ENCODE peak calls at places on chromosome 17, in eight cellular contexts. X, T, B, O, N, P, I and D are unnamed samples.

GRCh38 chr17:31413871-31414589 is 22.6 kb downstream of the RAB11FIP4 start:
- DNase-seq in T (peak; percentile 47), I (peak; percentile 73), O (peak; percentile 0), B (no peak), N (no peak), P (no peak), X (no peak), D (no peak)

GRCh38 chr17:40417609-40418427 is at the start of gene TOP2A:
- DNase-seq in T (peak; percentile 99), B (peak; percentile 100), X (peak; percentile 89), I (peak; percentile 100), P (peak; percentile 95), N (peak; percentile 100), O (peak; percentile 90), D (peak; percentile 99)

GRCh38 chr17:80393961-80394360 is 21.0 kb upstream of the ENDOV start:
- DNase-seq in B (no peak), O (no peak), X (no peak), N (no peak), P (no peak), I (no peak), T (no peak), D (no peak)

GRCh38 chr17:37741334-37742113 is 3.3 kb downstream of the HNF1B start:
- DNase-seq in I (no peak), X (no peak), N (no peak), O (no peak), P (no peak), B (no peak), T (no peak), D (no peak)

GRCh38 chr17:36657763-36658490 is 56.5 kb downstream of the MRM1 start:
- DNase-seq in N (peak; percentile 50), X (no peak), B (peak; percentile 39), O (peak; percentile 57), P (peak; percentile 26), T (peak; percentile 44), I (peak; percentile 8), D (no peak)

GRCh38 chr17:27493088-27493487 is 36.8 kb downstream of the KSR1 start:
- DNase-seq in T (no peak), N (no peak), P (no peak), B (no peak), X (no peak), O (no peak), I (peak; percentile 50), D (no peak)

GRCh38 chr17:1643293-1643998 is 2.1 kb downstream of the SCARF1 start:
- DNase-seq in N (peak; percentile 70), O (peak; percentile 93), I (no peak), B (peak; percentile 74), T (peak; percentile 92), P (peak; percentile 41), X (peak; percentile 49), D (no peak)

GRCh38 chr17:62898239-62898864 is 67.7 kb upstream of the TANC2 start:
- DNase-seq in N (no peak), X (no peak), I (peak; percentile 43), P (no peak), T (peak; percentile 35), O (no peak), B (no peak), D (peak; percentile 51)

GRCh38 chr17:78785663-78786057 is 3.6 kb upstream of the CYTH1 start:
- DNase-seq in T (no peak), B (no peak), I (no peak), X (no peak), O (no peak), N (no peak), P (no peak), D (no peak)

GRCh38 chr17:43975898-43976297 is 22.2 kb upstream of the PYY start:
- DNase-seq in T (no peak), P (no peak), I (no peak), X (no peak), N (no peak), O (no peak), B (no peak), D (no peak)

GRCh38 chr17:10724546-10725195 is 5.2 kb downstream of the TMEM220 start:
- DNase-seq in X (no peak), P (no peak), O (no peak), I (no peak), N (no peak), T (peak; percentile 63), B (no peak), D (no peak)

DNA sequence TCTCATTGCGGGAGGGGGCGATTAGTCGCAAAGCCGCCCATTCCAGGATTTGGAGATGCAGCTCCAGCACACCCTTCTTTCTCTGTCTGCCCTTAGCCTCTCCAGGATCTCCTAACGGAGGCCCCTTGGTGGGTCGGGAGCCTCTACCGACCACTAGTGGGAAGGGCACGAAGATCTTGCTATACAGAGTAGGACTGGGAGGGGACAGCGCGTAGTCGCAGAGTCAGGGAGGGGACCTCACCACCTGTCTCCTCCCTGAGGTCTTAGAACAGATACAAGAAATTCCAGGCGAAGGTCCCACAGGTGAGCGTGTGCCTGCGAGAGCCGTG is 569 bp upstream of the SMTNL2 start:
- DNase-seq in O (no peak), T (peak; percentile 86), P (peak; percentile 59), I (no peak), N (peak; percentile 83), X (no peak), B (no peak), D (peak; percentile 81)
- TF ChIP-seq CTCF in O (no peak), T (peak; percentile 53), P (no peak), I (peak; percentile 45), N (peak; percentile 49), X (peak; percentile 49), B (no peak), D (peak; percentile 51)

GRCh38 chr17:64180674-64181073 is 50.7 kb upstream of the ERN1 start:
- DNase-seq in X (peak; percentile 45), N (no peak), P (no peak), I (peak; percentile 70), B (no peak), O (no peak), T (no peak), D (no peak)

GRCh38 chr17:64183815-64184397 is 54.0 kb upstream of the ERN1 start:
- DNase-seq in O (no peak), N (no peak), I (peak; percentile 61), T (no peak), P (no peak), B (no peak), X (no peak), D (no peak)

GRCh38 chr17:64180089-64180488 is 50.1 kb upstream of the ERN1 start:
- DNase-seq in O (no peak), T (no peak), N (no peak), I (peak; percentile 88), B (no peak), P (no peak), X (no peak), D (no peak)

GRCh38 chr17:64185101-64185500 is 55.2 kb upstream of the ERN1 start:
- DNase-seq in I (no peak), O (no peak), P (no peak), T (no peak), X (no peak), N (no peak), B (no peak), D (no peak)

DNA sequence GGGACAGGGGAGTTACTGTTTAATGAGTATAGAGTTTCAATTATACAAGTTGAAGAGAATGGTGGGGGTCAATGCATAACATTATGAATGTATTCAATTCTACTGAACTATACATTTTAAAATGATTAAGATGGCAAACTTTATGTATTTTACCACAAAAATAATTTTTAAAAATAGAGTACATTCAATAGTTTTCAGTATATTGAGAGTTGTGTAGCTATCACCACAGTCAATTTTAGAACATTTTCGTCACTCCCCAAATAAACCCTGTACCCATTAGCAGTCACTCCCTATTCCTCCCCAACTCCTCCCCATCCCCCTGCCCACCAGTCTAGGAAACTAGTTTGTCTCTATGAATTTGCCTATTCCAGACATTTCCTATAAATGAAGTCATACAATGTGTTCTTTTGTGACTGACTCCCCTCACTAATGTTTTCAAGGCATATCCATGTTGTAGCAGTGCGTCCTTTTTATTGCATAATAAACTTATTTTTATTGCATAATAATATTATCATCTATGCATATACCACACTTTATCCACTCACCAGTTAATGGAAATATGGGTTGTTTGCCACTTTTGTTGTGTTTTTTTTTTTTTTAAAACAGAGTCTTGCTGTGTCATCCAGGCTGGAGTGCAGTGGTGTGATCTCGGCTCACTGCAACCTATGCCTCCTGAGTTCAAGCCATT is 52.5 kb upstream of the ERN1 start:
- DNase-seq in P (no peak), B (no peak), I (no peak), X (no peak), T (no peak), O (no peak), N (no peak), D (no peak)
- TF ChIP-seq CTCF in P (no peak), B (no peak), I (no peak), X (no peak), T (no peak), O (no peak), N (no peak), D (no peak)

GRCh38 chr17:7589891-7590611 is at the start of gene SOX15:
- DNase-seq in N (no peak), X (no peak), B (no peak), P (no peak), O (no peak), I (no peak), T (peak; percentile 19), D (no peak)

GRCh38 chr17:7590743-7591142 is 849 bp upstream of the SOX15 start:
- DNase-seq in X (no peak), O (no peak), N (no peak), I (peak; percentile 34), P (no peak), B (no peak), T (peak; percentile 38), D (no peak)

GRCh38 chr17:7588553-7589203 is 1.2 kb downstream of the SOX15 start:
- DNase-seq in X (no peak), N (no peak), B (no peak), P (no peak), I (no peak), O (no peak), T (no peak), D (no peak)

GRCh38 chr17:7587831-7588230 is 2.1 kb downstream of the SOX15 start:
- DNase-seq in N (no peak), I (peak; percentile 24), P (no peak), X (no peak), O (no peak), T (no peak), B (no peak), D (no peak)

DNA sequence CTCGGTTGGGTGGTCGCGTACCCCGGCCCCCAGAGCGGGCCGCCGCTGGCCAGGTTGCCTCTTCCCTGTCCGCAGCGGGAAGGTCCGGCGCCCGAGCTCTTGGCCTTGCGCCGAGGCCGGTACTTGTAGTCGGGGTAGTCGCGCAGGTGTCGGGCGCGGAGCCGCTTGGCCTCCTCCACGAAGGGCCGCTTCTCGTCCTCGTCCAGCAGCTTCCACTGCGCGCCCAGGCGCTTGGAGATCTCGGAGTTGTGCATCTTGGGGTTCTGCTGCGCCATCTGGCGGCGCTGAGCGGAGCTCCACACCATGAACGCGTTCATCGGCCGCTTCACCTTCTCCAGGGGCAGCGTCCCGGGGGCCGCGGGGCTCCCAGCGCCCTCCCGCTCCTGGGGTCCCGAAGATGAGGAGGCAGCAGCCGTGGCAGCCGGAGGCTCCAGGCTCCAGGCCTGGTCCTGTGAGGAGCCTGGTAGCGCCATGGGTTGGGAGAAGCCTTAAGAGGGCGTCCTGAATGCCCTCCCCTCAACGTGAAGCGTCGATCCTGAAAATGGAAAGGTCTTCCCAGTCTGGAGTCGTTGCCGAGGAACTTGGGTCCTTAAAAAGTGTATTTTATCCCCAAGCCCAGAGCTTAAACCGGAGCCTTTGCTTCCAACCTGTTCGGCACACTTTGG is 558 bp downstream of the SOX15 start:
- DNase-seq in N (peak; percentile 85), X (peak; percentile 87), P (peak; percentile 82), B (peak; percentile 85), T (peak; percentile 84), O (peak; percentile 87), I (peak; percentile 83), D (peak; percentile 91)
- TF ChIP-seq CTCF in N (peak; percentile 83), X (peak; percentile 87), P (peak; percentile 80), B (peak; percentile 80), T (peak; percentile 68), O (peak; percentile 80), I (peak; percentile 84), D (peak; percentile 90)

GRCh38 chr17:58339775-58340622 is 11.4 kb upstream of the TSPOAP1 start:
- DNase-seq in P (no peak), X (no peak), T (no peak), N (no peak), O (no peak), B (no peak), I (no peak), D (no peak)
- TF ChIP-seq CTCF in P (no peak), X (no peak), T (no peak), N (no peak), O (no peak), B (no peak), I (no peak), D (no peak)